ENCODE peak calls at places on chromosomes 11 and 22, in ten cellular contexts. C is brain microvascular endothelial cell; Y is Caki2; U is CD4-positive, CD25-positive, alpha-beta regulatory T cell; I is Right ventricle myocardium superior; R is lower lobe of right lung; M is EH; P is ELR; V is PC-9; L is activated CD8-positive, alpha-beta memory T cell treated with anti-CD3 and anti-CD28 coated beads, Interleukin-2, amount 10 ng/mL, durations not matched to agents 7 days and 5 days. J is an unnamed sample.

GRCh38 chr11:97111559-97111958 is 721.7 kb downstream of the JRKL start:
- DNase-seq in C (no peak), Y (no peak), U (no peak), I (no peak), R (no peak), M (no peak), P (no peak), V (no peak), L (no peak), J (peak)

GRCh38 chr11:64086263-64086938 is 50.7 kb downstream of the FLRT1 start:
- DNase-seq in C (no peak), Y (peak), U (no peak), I (peak), R (no peak), M (no peak), P (no peak), V (peak), L (no peak), J (no peak)

GRCh38 chr11:134530826-134531225 is 118.8 kb upstream of the B3GAT1 start:
- DNase-seq in C (no peak), Y (no peak), U (no peak), I (no peak), R (peak), M (no peak), P (no peak), V (no peak), L (peak), J (no peak)

GRCh38 chr11:68373189-68373809 is 60.9 kb downstream of the LRP5 start:
- DNase-seq in C (no peak), Y (no peak), U (no peak), I (peak), R (no peak), M (peak), P (no peak), V (no peak), L (no peak), J (no peak)

GRCh38 chr11:18277560-18278271 is 11.7 kb downstream of the SAA1 start:
- DNase-seq in C (no peak), Y (no peak), U (no peak), I (no peak), R (no peak), M (no peak), P (no peak), V (no peak), L (no peak), J (no peak)

GRCh38 chr11:58626915-58627483 is 4.5 kb downstream of the CNTF start:
- DNase-seq in C (no peak), Y (no peak), U (no peak), I (no peak), R (no peak), M (no peak), P (peak), V (no peak), L (no peak), J (no peak)

GRCh38 chr22:36806824-36807223 is 10.0 kb downstream of the PVALB start:
- DNase-seq in C (no peak), Y (no peak), U (no peak), I (no peak), R (no peak), M (no peak), P (no peak), V (no peak), L (no peak), J (no peak)

GRCh38 chr11:18522388-18522787 is 4.4 kb downstream of the TSG101 start:
- DNase-seq in C (no peak), Y (no peak), U (no peak), I (no peak), R (no peak), M (no peak), P (peak), V (no peak), L (no peak), J (no peak)

GRCh38 chr11:115503083-115503885 is 931 bp downstream of the CADM1 start:
- DNase-seq in C (no peak), Y (peak), U (no peak), I (peak), R (peak), M (peak), P (peak), V (no peak), L (no peak), J (peak)